ENCODE peak calls at places on chromosomes 11 and 22, in eight cellular contexts. G is ovary, C is left ventricle myocardium inferior, L is astrocyte of the cerebellum, K is mucosa of descending colon, I is right atrium auricular region, H is neural progenitor cell, F is upper lobe of right lung. X is an unnamed sample.

GRCh38 chr11:20501971-20502370 is 97.4 kb upstream of the SLC6A5 start:
- DNase-seq in H (no peak), L (no peak), C (no peak), K (no peak), F (no peak), G (no peak), I (no peak), X (no peak)

GRCh38 chr11:116457336-116458007 is 315.3 kb downstream of the BUD13 start:
- DNase-seq in C (no peak), K (no peak), I (no peak), H (peak; percentile 76), L (no peak), F (no peak), G (no peak), X (no peak)

GRCh38 chr22:46033256-46034200 is 56.6 kb upstream of the WNT7B start:
- DNase-seq in K (no peak), I (no peak), C (no peak), H (no peak), F (no peak), L (no peak), G (peak; percentile 31), X (no peak)

GRCh38 chr11:73280606-73281005 is 8.5 kb downstream of the P2RY6 start:
- DNase-seq in G (no peak), L (no peak), F (peak; percentile 57), I (no peak), C (no peak), H (no peak), K (peak; percentile 36), X (no peak)

GRCh38 chr22:37805878-37806277 is 1.9 kb upstream of the GCAT start:
- DNase-seq in C (no peak), L (no peak), K (no peak), H (no peak), F (no peak), G (no peak), I (no peak), X (no peak)

GRCh38 chr22:45994516-45995404 is 17.8 kb upstream of the WNT7B start:
- DNase-seq in I (peak; percentile 86), F (peak; percentile 92), C (peak; percentile 85), L (no peak), H (peak; percentile 77), K (peak; percentile 85), G (peak; percentile 90), X (no peak)

GRCh38 chr22:46596032-46596441 is 24.1 kb upstream of the GRAMD4 start:
- DNase-seq in I (peak; percentile 88), L (no peak), G (no peak), C (peak; percentile 67), F (peak; percentile 68), H (peak; percentile 1), K (peak; percentile 26), X (no peak)

GRCh38 chr11:105000797-105001196 is 22.2 kb downstream of the CASP5 start:
- DNase-seq in F (no peak), H (peak; percentile 33), K (peak; percentile 27), C (no peak), G (no peak), L (no peak), I (no peak), X (no peak)

GRCh38 chr11:122277553-122277952 is 161.5 kb upstream of the BLID start:
- DNase-seq in K (no peak), I (no peak), F (no peak), H (no peak), L (no peak), C (no peak), G (no peak), X (no peak)

GRCh38 chr11:43694477-43694876 is 13.9 kb downstream of the HSD17B12 start:
- DNase-seq in H (no peak), C (no peak), I (no peak), K (no peak), F (no peak), L (no peak), G (no peak), X (no peak)

GRCh38 chr11:126942146-126942545 is 58.4 kb downstream of the KIRREL3 start:
- DNase-seq in L (no peak), C (no peak), I (no peak), K (no peak), H (no peak), G (no peak), F (no peak), X (no peak)

GRCh38 chr22:19126309-19126666 is 4.1 kb upstream of the DGCR2 start:
- DNase-seq in K (no peak), F (no peak), C (no peak), H (no peak), G (no peak), L (no peak), I (no peak), X (no peak)

GRCh38 chr22:37304595-37305343 is 22.5 kb downstream of the CYTH4 start:
- DNase-seq in G (no peak), C (no peak), L (peak; percentile 9), I (no peak), K (no peak), F (no peak), H (peak; percentile 40), X (no peak)

GRCh38 chr22:16961477-16962186 is 46.4 kb downstream of the GAB4 start:
- DNase-seq in F (no peak), K (no peak), I (peak; percentile 36), G (no peak), C (no peak), H (no peak), L (no peak), X (no peak)

GRCh38 chr11:122703541-122704272 is 48.2 kb downstream of the UBASH3B start:
- DNase-seq in G (no peak), I (no peak), C (no peak), K (no peak), F (no peak), L (no peak), H (no peak), X (no peak)

GRCh38 chr11:121418625-121419114 is 33.4 kb upstream of the SORL1 start:
- DNase-seq in C (no peak), L (no peak), H (no peak), F (no peak), K (peak; percentile 31), I (no peak), G (no peak), X (no peak)

GRCh38 chr11:105524286-105524685 is 85.6 kb upstream of the GRIA4 start:
- DNase-seq in I (no peak), F (no peak), K (no peak), C (no peak), L (no peak), H (peak; percentile 2), G (no peak), X (no peak)

DNA sequence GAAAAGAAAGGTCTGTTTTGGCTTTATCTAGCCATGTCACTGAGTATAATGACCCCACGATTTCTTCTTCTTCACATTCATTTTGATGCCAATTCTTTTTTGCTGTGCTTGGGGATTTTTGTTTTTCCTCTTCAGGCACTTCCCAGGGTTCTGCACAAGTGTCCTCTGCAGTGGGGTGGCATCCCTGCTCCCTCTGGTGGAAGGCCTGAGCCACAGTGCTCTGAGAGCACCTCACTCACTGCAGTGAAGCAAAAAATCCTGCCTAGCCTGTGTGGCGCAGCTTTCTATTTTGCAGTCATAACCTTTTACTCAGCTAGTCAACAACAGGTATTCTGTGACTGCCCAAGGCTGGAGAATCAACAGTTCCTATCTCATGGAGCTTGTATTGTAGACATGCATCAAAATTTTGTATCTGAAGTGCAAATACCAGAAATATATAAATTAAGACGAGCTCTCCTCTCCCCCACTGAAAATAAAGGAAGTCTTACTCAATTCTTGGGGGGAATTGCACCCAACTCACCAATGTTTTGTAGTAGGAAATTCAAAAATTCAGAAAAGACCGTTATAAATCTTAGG is 153.3 kb downstream of the NCAM1 start:
- DNase-seq in K (peak; percentile 39), L (peak; percentile 20), F (no peak), I (peak; percentile 71), C (peak; percentile 28), G (peak; percentile 49), H (peak; percentile 73), X (peak; percentile 5)
- TF ChIP-seq CTCF in K (no peak), L (peak; percentile 94), F (peak; percentile 58), I (peak; percentile 61), C (peak; percentile 76), G (no peak), H (peak; percentile 76), X (peak; percentile 77)

GRCh38 chr22:30920407-30920806 is 48.2 kb downstream of the MORC2 start:
- DNase-seq in G (peak; percentile 86), I (peak; percentile 83), K (peak; percentile 91), F (peak; percentile 88), C (peak; percentile 81), L (peak; percentile 28), H (peak; percentile 85), X (no peak)

GRCh38 chr22:30923168-30923900 is 45.2 kb downstream of the MORC2 start:
- DNase-seq in L (no peak), F (no peak), G (no peak), K (no peak), H (no peak), I (no peak), C (no peak), X (no peak)

GRCh38 chr22:30919973-30920372 is 48.6 kb downstream of the MORC2 start:
- DNase-seq in L (no peak), F (no peak), I (no peak), G (no peak), H (no peak), K (no peak), C (no peak), X (no peak)

GRCh38 chr22:30921108-30921507 is 47.5 kb downstream of the MORC2 start:
- DNase-seq in H (no peak), L (no peak), G (no peak), K (no peak), I (no peak), C (no peak), F (no peak), X (no peak)

GRCh38 chr22:30922151-30922611 is 46.4 kb downstream of the MORC2 start:
- DNase-seq in F (peak; percentile 87), C (peak; percentile 69), K (peak; percentile 66), H (peak; percentile 25), G (peak; percentile 72), I (no peak), L (no peak), X (no peak)
- H3K4me3 ChIP-seq in F (peak overlapping the region; percentile 49), C (peak overlapping the region; percentile 63), K (no peak overlapping the region), H (no peak overlapping the region), G (peak overlapping the region; percentile 23), I (peak overlapping the region; percentile 38), L (peak overlapping the region; percentile 14), X (peak overlapping the region; percentile 50)

GRCh38 chr22:43477151-43477725 is 65.4 kb downstream of the MPPED1 start:
- DNase-seq in C (no peak), G (no peak), I (no peak), K (no peak), F (no peak), L (no peak), H (no peak), X (no peak)
- TF ChIP-seq CTCF in C (no peak), G (no peak), I (no peak), K (no peak), F (no peak), L (no peak), H (no peak), X (no peak)

DNA sequence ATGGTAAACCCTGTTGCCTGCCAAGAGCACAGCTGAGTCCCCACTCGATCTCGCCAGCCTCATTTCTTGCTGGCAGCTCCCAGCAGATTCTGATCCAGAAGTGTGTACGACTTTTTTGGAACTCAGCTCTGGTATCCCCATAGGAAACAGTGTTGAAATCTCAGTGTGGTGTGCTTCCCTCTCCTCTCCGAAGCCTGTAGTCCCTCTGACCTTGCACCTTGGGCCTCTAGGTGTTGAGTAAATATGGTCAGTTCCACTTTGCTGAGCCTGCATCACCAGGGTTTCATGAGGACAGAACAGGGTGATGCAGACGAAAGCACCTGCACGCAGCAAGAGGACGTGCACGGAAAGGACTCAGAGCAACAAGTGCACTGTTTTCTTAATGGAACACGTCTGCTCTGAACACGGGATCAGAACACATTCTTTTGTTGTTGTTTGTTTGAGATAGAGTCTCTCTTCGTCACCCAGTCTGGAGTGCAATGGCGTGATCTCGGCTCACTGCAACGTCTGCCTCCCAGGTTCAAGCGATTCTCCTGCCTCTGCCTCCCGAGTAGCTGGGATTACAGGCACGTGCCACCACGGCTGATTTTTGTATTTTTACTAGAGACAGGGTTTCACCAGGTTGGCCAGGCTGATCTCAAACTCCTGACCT is 3.8 kb upstream of the CPT1A start:
- DNase-seq in C (no peak), L (no peak), H (no peak), G (no peak), F (no peak), K (no peak), I (no peak), X (no peak)
- H3K4me3 ChIP-seq in C (no peak overlapping the region), L (no peak overlapping the region), H (no peak overlapping the region), G (no peak overlapping the region), F (no peak overlapping the region), K (no peak overlapping the region), I (no peak overlapping the region), X (no peak overlapping the region)

X was measured in AG04449.